ENCODE peak calls at places on chromosomes 1 and 21, in five cellular contexts. R is breast epithelium; I is neural crest cell; H is CD8-positive, alpha-beta T cell; Q is IMR-90. Y is an unnamed sample.
A peak's percentile ranks its signal among the peaks of the same experiment; 100 is the strongest.

GRCh38 chr1:245225267-245225666 is 70.5 kb downstream of the KIF26B start:
- DNase-seq in R (no peak), I (no peak), H (no peak), Q (peak; percentile 45), Y (no peak)

GRCh38 chr1:18486195-18486594 is 5.5 kb downstream of the KLHDC7A start:
- DNase-seq in R (no peak), I (peak; percentile 13), H (no peak), Q (no peak), Y (no peak)

GRCh38 chr1:148362141-148362929 is 120.8 kb downstream of the PPIAL4G start:
- DNase-seq in R (no peak), I (no peak), H (peak; percentile 34), Q (peak; percentile 16), Y (no peak)

GRCh38 chr1:221794079-221794670 is 52.3 kb upstream of the DUSP10 start:
- DNase-seq in R (no peak), I (no peak), H (no peak), Q (peak; percentile 77), Y (no peak)

GRCh38 chr21:38447611-38448010 is 50.7 kb downstream of the ERG start:
- DNase-seq in R (no peak), I (no peak), H (no peak), Q (no peak), Y (no peak)

GRCh38 chr1:113759341-113760101 is at the start of gene PHTF1:
- DNase-seq in R (peak; percentile 58), I (peak; percentile 71), H (peak; percentile 51), Q (peak; percentile 81), Y (peak; percentile 33)

GRCh38 chr1:151065089-151065645 is 5.0 kb downstream of the MLLT11 start:
- DNase-seq in R (no peak), I (no peak), H (no peak), Q (no peak), Y (no peak)

GRCh38 chr1:28577738-28578536 is 14.1 kb upstream of the RAB42 start:
- DNase-seq in R (no peak), I (no peak), H (no peak), Q (no peak), Y (no peak)

GRCh38 chr1:179921472-179921871 is 33.1 kb upstream of the CEP350 start:
- DNase-seq in R (no peak), I (no peak), H (no peak), Q (no peak), Y (no peak)

GRCh38 chr1:13760340-13760739 is 60.4 kb downstream of the PRDM2 start:
- DNase-seq in R (no peak), I (no peak), H (no peak), Q (no peak), Y (no peak)

GRCh38 chr1:13757693-13758092 is 57.7 kb downstream of the PRDM2 start:
- DNase-seq in R (no peak), I (no peak), H (no peak), Q (no peak), Y (no peak)

GRCh38 chr1:13760921-13761320 is 60.9 kb downstream of the PRDM2 start:
- DNase-seq in R (no peak), I (no peak), H (no peak), Q (no peak), Y (no peak)

GRCh38 chr1:13756557-13757315 is 56.7 kb downstream of the PRDM2 start:
- DNase-seq in R (no peak), I (no peak), H (no peak), Q (no peak), Y (no peak)

GRCh38 chr1:13759072-13759471 is 59.1 kb downstream of the PRDM2 start:
- DNase-seq in R (no peak), I (no peak), H (no peak), Q (no peak), Y (no peak)
- TF ChIP-seq CTCF in R (no peak), I (no peak), H (no peak), Q (no peak), Y (no peak)

GRCh38 chr1:20479840-20480239 is 6.2 kb downstream of the CAMK2N1 start:
- DNase-seq in R (no peak), I (no peak), H (no peak), Q (no peak), Y (no peak)
- TF ChIP-seq CTCF in R (no peak), I (no peak), H (no peak), Q (no peak), Y (no peak)

GRCh38 chr1:215607412-215607811 is 40.3 kb downstream of the KCTD3 start:
- DNase-seq in R (no peak), I (no peak), H (no peak), Q (no peak), Y (no peak)

GRCh38 chr1:215605011-215605621 is 38.0 kb downstream of the KCTD3 start:
- DNase-seq in R (no peak), I (no peak), H (no peak), Q (no peak), Y (no peak)

GRCh38 chr1:215606036-215606435 is 38.9 kb downstream of the KCTD3 start:
- DNase-seq in R (no peak), I (no peak), H (no peak), Q (no peak), Y (no peak)

GRCh38 chr1:215608646-215609045 is 41.5 kb downstream of the KCTD3 start:
- DNase-seq in R (no peak), I (no peak), H (no peak), Q (no peak), Y (no peak)

GRCh38 chr1:215606564-215607168 is 39.6 kb downstream of the KCTD3 start:
- DNase-seq in R (no peak), I (no peak), H (no peak), Q (peak; percentile 42), Y (no peak)
- TF ChIP-seq CTCF in R (peak; percentile 32), I (peak; percentile 75), H (no peak), Q (peak; percentile 49), Y (no peak)

GRCh38 chr1:205226868-205227583 is 720 bp upstream of the TMCC2 start:
- DNase-seq in R (no peak), I (no peak), H (no peak), Q (peak; percentile 43), Y (no peak)
- TF ChIP-seq CTCF in R (no peak), I (no peak), H (no peak), Q (peak; percentile 4), Y (no peak)

GRCh38 chr21:23968722-23969647 is 1638.3 kb downstream of the MRPL39 start:
- DNase-seq in R (no peak), I (peak; percentile 15), H (peak; percentile 76), Q (peak; percentile 26), Y (no peak)
- TF ChIP-seq CTCF in R (peak; percentile 24), I (peak; percentile 58), H (peak; percentile 79), Q (peak; percentile 54), Y (no peak)

GRCh38 chr1:213050745-213051126 is 305 bp upstream of the RPS6KC1 start:
- DNase-seq in R (no peak), I (no peak), H (no peak), Q (no peak), Y (no peak)

GRCh38 chr1:213053455-213053854 is 2.4 kb downstream of the RPS6KC1 start:
- DNase-seq in R (no peak), I (no peak), H (no peak), Q (no peak), Y (no peak)

GRCh38 chr1:213049232-213049631 is 1.8 kb upstream of the RPS6KC1 start:
- DNase-seq in R (no peak), I (no peak), H (no peak), Q (no peak), Y (no peak)

GRCh38 chr1:213051881-213052202 is 801 bp downstream of the RPS6KC1 start:
- DNase-seq in R (no peak), I (no peak), H (no peak), Q (no peak), Y (no peak)

DNA sequence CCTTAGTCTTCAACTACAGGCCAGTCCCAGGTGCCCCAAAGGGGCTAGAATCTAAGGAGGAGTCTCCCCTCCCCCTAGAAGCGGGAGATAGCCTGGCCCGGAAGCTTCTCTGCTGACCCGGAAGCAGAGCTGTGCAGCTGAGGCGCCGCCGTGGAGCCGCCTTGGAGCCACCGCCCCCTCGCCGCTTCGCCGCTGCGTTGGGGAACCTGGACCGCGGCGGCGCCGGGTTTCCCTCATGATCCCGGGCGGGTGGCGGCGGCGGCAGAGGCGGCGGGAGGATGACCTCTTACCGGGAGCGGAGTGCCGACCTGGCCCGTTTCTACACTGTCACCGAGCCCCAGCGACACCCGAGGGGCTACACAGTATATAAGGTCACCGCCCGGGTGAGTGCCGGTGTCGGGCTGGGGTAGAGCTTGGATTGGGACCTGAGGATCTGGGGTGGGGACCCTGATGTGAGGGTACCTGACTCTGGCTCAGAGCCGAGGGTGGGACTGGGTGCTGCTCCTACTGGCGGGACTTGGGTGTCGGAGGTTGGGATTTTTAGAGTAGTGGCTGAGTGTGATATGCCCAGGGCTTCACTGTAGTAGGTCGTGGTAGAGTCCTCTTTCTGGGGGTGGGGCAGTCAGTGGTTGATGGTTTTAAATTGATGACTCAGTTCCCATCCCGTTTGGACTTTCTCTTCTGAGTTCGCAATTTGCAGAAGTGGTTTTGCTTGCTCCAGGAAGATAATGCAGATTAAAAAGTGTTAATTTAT is at the start of gene RPS6KC1:
- DNase-seq in R (peak; percentile 74), I (peak; percentile 68), H (peak; percentile 86), Q (peak; percentile 75), Y (peak; percentile 57)
- TF ChIP-seq CTCF in R (peak; percentile 21), I (peak; percentile 27), H (no peak), Q (no peak), Y (no peak)

Y was measured in omental fat pad.